ENCODE peak calls at places on chromosomes 16 and 17, in ten cellular contexts. F is suprapubic skin, D is GM23338, W is HCT116, T is upper lobe of left lung, R is stomach, O is breast epithelium, G is transverse colon, Q is prostate gland, Z is Panc1. H is an unnamed sample.

GRCh38 chr17:3985800-3986199 is 21.6 kb upstream of the ATP2A3 start:
- DNase-seq in T (no peak), W (no peak), Q (no peak), Z (no peak), F (no peak), G (no peak), D (no peak), R (no peak), O (no peak), H (no peak)

GRCh38 chr17:60678118-60678444 is 430 bp downstream of the BCAS3 start:
- DNase-seq in D (no peak), R (no peak), Z (no peak), F (no peak), O (no peak), T (no peak), W (no peak), Q (no peak), G (no peak), H (no peak)

GRCh38 chr17:68498479-68499326 is 13.5 kb upstream of the PRKAR1A start:
- DNase-seq in Q (no peak), W (no peak), D (no peak), G (no peak), O (no peak), Z (no peak), F (no peak), R (peak; percentile 39), T (peak; percentile 52), H (no peak)

GRCh38 chr17:3892095-3892998 is 506 bp downstream of the CAMKK1 start:
- DNase-seq in W (no peak), F (peak; percentile 89), G (peak; percentile 83), Z (no peak), Q (peak; percentile 58), T (peak; percentile 89), D (peak; percentile 66), O (peak; percentile 65), R (peak; percentile 65), H (peak; percentile 96)

GRCh38 chr16:58048494-58048893 is 22.9 kb downstream of the MMP15 start:
- DNase-seq in T (no peak), O (no peak), Q (no peak), G (no peak), R (no peak), D (no peak), W (no peak), Z (no peak), F (no peak), H (no peak)

GRCh38 chr17:75319818-75320691 is 30.8 kb upstream of the SLC25A19 start:
- DNase-seq in Q (no peak), R (no peak), W (no peak), Z (no peak), T (no peak), D (no peak), F (no peak), G (peak; percentile 46), O (no peak), H (no peak)

GRCh38 chr16:81394966-81395655 is 49.5 kb upstream of the CMIP start:
- DNase-seq in G (no peak), W (no peak), R (peak; percentile 65), T (no peak), O (no peak), Z (no peak), F (no peak), D (no peak), Q (no peak), H (no peak)

GRCh38 chr17:39981207-39982068 is 831 bp downstream of the PSMD3 start:
- DNase-seq in Z (no peak), T (no peak), Q (no peak), G (no peak), R (no peak), W (no peak), O (no peak), D (no peak), F (no peak), H (no peak)

GRCh38 chr17:63774141-63774981 is at the start of gene DDX42:
- DNase-seq in W (no peak), Q (peak; percentile 86), R (peak; percentile 91), T (peak; percentile 90), F (peak; percentile 93), G (peak; percentile 94), O (peak; percentile 83), Z (no peak), D (peak; percentile 94), H (peak; percentile 80)

GRCh38 chr17:55785181-55785580 is 34.3 kb downstream of the PCTP start:
- DNase-seq in Z (no peak), D (no peak), R (no peak), Q (no peak), G (no peak), W (no peak), O (no peak), T (no peak), F (no peak), H (no peak)

GRCh38 chr17:4040784-4041183 is 76.5 kb upstream of the ATP2A3 start:
- DNase-seq in D (no peak), T (no peak), O (no peak), W (no peak), Z (no peak), G (no peak), F (no peak), Q (no peak), R (no peak), H (no peak)

GRCh38 chr16:51035110-51035498 is 116.0 kb downstream of the SALL1 start:
- DNase-seq in T (no peak), F (no peak), Q (no peak), G (no peak), Z (no peak), R (no peak), W (no peak), D (peak; percentile 10), O (no peak), H (no peak)

GRCh38 chr16:88432753-88433152 is 20.3 kb upstream of the ZFPM1 start:
- DNase-seq in F (no peak), D (no peak), R (no peak), Q (no peak), Z (no peak), G (no peak), W (no peak), T (no peak), O (no peak), H (no peak)

GRCh38 chr17:77546772-77547201 is 406.0 kb downstream of the SEC14L1 start:
- DNase-seq in O (no peak), Q (no peak), Z (no peak), W (no peak), T (no peak), R (no peak), F (no peak), G (peak; percentile 49), D (peak; percentile 79), H (no peak)

GRCh38 chr17:19720210-19720475 is 3.8 kb upstream of the SLC47A2 start:
- DNase-seq in G (no peak), R (no peak), W (no peak), Z (no peak), D (no peak), O (no peak), T (no peak), Q (no peak), F (no peak), H (no peak)

GRCh38 chr17:17841620-17842025 is 4.8 kb upstream of the SREBF1 start:
- DNase-seq in G (no peak), Z (no peak), O (no peak), W (no peak), Q (peak; percentile 55), T (peak; percentile 93), R (peak; percentile 57), F (no peak), D (no peak), H (no peak)

DNA sequence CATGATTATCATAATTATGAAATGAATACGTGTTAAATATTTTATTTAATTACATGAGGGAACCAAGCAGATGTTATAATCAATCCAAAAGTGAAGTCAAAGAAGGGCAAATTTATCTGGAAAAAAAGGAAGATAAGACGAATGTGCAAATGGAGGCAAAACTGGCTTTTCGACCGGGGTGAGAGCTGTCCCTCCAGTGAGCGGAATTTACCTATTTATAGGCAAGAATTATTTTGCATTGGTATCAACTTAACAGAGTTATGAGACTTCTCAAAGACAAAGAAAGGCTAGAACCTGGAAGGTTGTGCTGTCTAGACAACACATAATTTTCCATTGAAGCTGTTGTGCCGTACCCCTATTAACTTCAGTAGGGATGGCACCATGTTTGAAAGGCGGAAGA is 1.4 kb upstream of the GGA2 start:
- DNase-seq in F (no peak), G (no peak), Q (no peak), D (no peak), T (no peak), Z (no peak), W (no peak), O (no peak), R (no peak), H (no peak)
- H3K4me3 ChIP-seq in F (no peak overlapping the region), G (no peak overlapping the region), Q (no peak overlapping the region), D (no peak overlapping the region), T (no peak overlapping the region), Z (no peak overlapping the region), W (no peak overlapping the region), O (no peak overlapping the region), R (no peak overlapping the region), H (no peak overlapping the region)

DNA sequence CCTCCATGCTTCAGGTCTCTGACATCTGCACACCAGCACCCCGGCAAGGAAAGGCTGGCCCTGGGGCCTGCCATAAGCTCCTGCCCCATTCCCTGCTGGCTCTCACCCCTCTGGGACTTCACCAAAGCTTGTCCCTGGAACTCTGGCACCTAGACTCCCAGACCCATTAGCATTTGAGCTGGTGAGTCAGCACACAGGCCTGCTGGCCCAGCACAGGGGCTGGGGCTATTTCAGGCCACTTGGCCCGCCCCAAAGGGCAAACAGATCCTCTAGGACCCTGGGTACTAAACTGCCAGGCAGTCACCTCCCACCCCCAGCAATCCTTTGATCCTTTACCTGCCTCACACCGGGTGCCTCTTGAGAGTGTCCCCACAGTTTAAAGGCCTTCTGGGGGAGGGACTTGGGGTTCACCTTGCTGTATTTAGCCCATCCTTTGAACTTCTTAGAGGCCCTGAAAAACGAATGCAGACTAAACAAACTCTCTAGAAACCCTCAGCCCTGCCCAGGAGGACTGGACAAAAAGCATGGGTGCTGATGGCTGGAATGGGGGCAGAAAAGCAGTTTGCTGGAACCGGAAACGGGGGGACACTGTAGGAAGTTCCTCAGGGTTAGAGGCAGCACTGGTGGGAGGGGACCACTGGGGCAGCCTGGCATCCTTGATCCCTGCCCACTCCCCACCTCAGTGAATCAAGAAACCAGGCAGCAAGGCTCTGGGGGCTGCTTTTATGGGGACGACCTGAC is 3.2 kb upstream of the SAMD14 start:
- DNase-seq in W (no peak), Z (no peak), T (peak; percentile 46), D (peak; percentile 53), R (no peak), G (no peak), F (no peak), O (no peak), Q (no peak), H (no peak)
- H3K27ac ChIP-seq in W (peak overlapping the region; percentile 51), Z (peak overlapping the region; percentile 3), T (no peak overlapping the region), D (no peak overlapping the region), R (peak overlapping the region; percentile 54), G (peak overlapping the region; percentile 32), F (no peak overlapping the region), O (no peak overlapping the region), Q (no peak overlapping the region), H (peak overlapping the region; percentile 75)

GRCh38 chr16:56681939-56682702 is at the start of gene MT1X:
- DNase-seq in D (peak; percentile 89), T (peak; percentile 95), Q (peak; percentile 96), O (peak; percentile 95), Z (no peak), G (peak; percentile 94), F (peak; percentile 96), W (peak; percentile 81), R (peak; percentile 97), H (peak; percentile 98)
- TF ChIP-seq POLR2AphosphoS5 in D (peak; percentile 97), T (peak; percentile 98), Q (peak; percentile 93), O (peak; percentile 96), Z (peak; percentile 78), G (no peak), F (peak; percentile 73), W (peak; percentile 92), R (peak; percentile 98), H (peak; percentile 97)

GRCh38 chr16:19105131-19105530 is 8.6 kb upstream of the ITPRIPL2 start:
- DNase-seq in T (no peak), O (no peak), D (no peak), Q (no peak), W (no peak), R (no peak), Z (no peak), F (peak; percentile 44), G (no peak), H (no peak)
- H3K4me3 ChIP-seq in T (no peak overlapping the region), O (no peak overlapping the region), D (no peak overlapping the region), Q (no peak overlapping the region), W (no peak overlapping the region), R (no peak overlapping the region), Z (no peak overlapping the region), F (no peak overlapping the region), G (no peak overlapping the region), H (no peak overlapping the region)

H was measured in sigmoid colon.